ENCODE peak calls at places on chromosomes 5 and 9, in six cellular contexts. F is K562, Y is HCT116, Q is HepG2, S is GM12878, U is H1. O is an unnamed sample.
A peak's percentile ranks its signal among the peaks of the same experiment; 100 is the strongest.

GRCh38 chr5:42879267-42879666 is 67.6 kb upstream of the SELENOP start:
- DNase-seq in F (no peak), Y (no peak), Q (no peak), S (no peak), U (no peak), O (no peak)

GRCh38 chr9:127555830-127556820 is 56.0 kb upstream of the STXBP1 start:
- DNase-seq in F (peak; percentile 78), Y (peak; percentile 80), Q (no peak), S (peak; percentile 24), U (no peak), O (no peak)

GRCh38 chr9:27073841-27074728 is 34.9 kb upstream of the TEK start:
- DNase-seq in F (no peak), Y (no peak), Q (no peak), S (no peak), U (no peak), O (no peak)

GRCh38 chr5:10333154-10334006 is 20.1 kb upstream of the MARCHF6 start:
- DNase-seq in F (no peak), Y (no peak), Q (no peak), S (no peak), U (no peak), O (no peak)

GRCh38 chr5:81749186-81749561 is 1.7 kb downstream of the SSBP2 start:
- DNase-seq in F (no peak), Y (no peak), Q (no peak), S (no peak), U (no peak), O (no peak)

GRCh38 chr5:4258170-4258569 is 662.5 kb downstream of the IRX1 start:
- DNase-seq in F (no peak), Y (no peak), Q (no peak), S (no peak), U (no peak), O (no peak)

GRCh38 chr5:160520609-160521391 is 99.1 kb downstream of the PTTG1 start:
- DNase-seq in F (no peak), Y (no peak), Q (no peak), S (no peak), U (no peak), O (no peak)

GRCh38 chr5:10499776-10500175 is 58.1 kb downstream of the ROPN1L start:
- DNase-seq in F (no peak), Y (no peak), Q (no peak), S (no peak), U (no peak), O (no peak)

GRCh38 chr5:321726-322251 is 275 bp downstream of the AHRR start:
- DNase-seq in F (no peak), Y (no peak), Q (no peak), S (no peak), U (no peak), O (no peak)

GRCh38 chr5:1394881-1395860 is 50.1 kb downstream of the SLC6A3 start:
- DNase-seq in F (no peak), Y (no peak), Q (no peak), S (no peak), U (no peak), O (no peak)

GRCh38 chr5:157956271-157956885 is 97.4 kb upstream of the CLINT1 start:
- DNase-seq in F (no peak), Y (no peak), Q (no peak), S (no peak), U (no peak), O (no peak)

GRCh38 chr5:171782332-171782966 is 3.2 kb upstream of the SMIM23 start:
- DNase-seq in F (no peak), Y (no peak), Q (peak; percentile 16), S (no peak), U (no peak), O (no peak)

DNA sequence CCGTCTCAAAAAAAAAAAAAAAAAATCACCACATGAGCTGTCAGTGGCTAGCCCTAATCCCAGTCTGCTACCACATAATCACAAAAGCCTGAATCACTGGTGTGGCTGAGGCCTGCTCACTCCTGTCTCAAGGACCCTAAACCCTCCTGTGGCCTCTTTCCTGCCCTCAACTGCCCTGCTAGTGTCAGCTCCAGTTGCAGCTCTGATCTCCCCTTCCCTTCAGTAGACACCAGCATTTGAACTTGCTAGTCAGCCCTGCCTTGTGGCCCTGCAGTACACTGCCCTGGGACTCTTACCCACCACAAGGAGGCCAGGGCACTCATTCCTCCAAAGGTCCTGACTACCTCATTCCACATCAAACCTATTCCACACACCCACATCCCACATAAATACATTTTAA is 9.5 kb upstream of the P4HA2 start:
- DNase-seq in F (no peak), Y (no peak), Q (no peak), S (no peak), U (no peak), O (no peak)
- TF ChIP-seq YY1 in F (no peak), Y (no peak), Q (no peak), S (no peak), U (no peak), O (no peak)

DNA sequence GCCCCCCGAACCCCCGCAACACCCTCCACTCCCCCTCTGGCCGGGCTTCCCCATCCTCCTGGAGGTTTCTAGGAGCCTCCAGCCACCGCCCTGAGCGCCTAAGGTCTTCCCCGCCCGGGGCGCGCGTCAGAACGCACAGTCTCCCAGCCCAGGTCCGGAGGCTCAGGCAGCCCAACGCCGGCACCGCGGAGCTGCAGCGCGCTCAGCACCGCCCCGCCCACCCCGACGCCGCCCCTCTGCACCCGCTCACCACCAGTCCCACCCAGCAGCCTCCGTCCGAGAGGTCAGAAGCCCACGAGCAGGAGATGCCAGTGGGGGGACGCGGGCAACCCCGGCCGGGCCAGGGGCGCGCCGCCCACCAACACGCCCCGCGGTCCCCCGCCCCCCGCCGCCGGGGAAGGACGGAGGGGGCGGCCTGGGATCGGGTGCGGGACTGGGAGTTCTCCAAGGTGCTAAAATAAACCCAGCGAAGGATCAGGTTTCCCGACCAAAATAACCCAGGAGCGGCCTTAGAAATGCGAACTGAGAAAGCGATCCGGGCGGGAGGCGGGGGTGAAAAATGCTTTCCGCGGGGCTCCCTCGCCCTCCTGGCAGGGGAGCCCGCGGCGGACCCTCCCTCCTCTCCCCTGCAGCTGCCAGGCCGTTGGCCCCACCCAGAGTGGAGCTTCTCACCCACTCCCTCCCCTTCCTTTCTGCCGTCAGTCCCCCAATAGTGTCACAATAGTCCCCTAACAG is 6.5 kb upstream of the FAM78A start:
- DNase-seq in F (no peak), Y (no peak), Q (no peak), S (no peak), U (no peak), O (peak; percentile 52)
- TF ChIP-seq ZNF274 in F (no peak), Y (no peak), Q (no peak), S (no peak), U (no peak), O (no peak)

GRCh38 chr9:133371261-133371711 is 4.6 kb downstream of the SURF4 start:
- DNase-seq in F (peak; percentile 45), Y (no peak), Q (no peak), S (no peak), U (no peak), O (no peak)
- TF ChIP-seq YY1 in F (no peak), Y (no peak), Q (no peak), S (no peak), U (no peak), O (no peak)

GRCh38 chr5:56585973-56586740 is 229.2 kb upstream of the MAP3K1 start:
- DNase-seq in F (no peak), Y (no peak), Q (no peak), S (no peak), U (no peak), O (no peak)
- TF ChIP-seq ZNF274 in F (no peak), Y (no peak), Q (no peak), S (no peak), U (no peak), O (no peak)

GRCh38 chr5:150101019-150101418 is 14.7 kb upstream of the CSF1R start:
- DNase-seq in F (no peak), Y (no peak), Q (no peak), S (no peak), U (no peak), O (no peak)
- TF ChIP-seq YY1 in F (no peak), Y (no peak), Q (no peak), S (no peak), U (no peak), O (no peak)

DNA sequence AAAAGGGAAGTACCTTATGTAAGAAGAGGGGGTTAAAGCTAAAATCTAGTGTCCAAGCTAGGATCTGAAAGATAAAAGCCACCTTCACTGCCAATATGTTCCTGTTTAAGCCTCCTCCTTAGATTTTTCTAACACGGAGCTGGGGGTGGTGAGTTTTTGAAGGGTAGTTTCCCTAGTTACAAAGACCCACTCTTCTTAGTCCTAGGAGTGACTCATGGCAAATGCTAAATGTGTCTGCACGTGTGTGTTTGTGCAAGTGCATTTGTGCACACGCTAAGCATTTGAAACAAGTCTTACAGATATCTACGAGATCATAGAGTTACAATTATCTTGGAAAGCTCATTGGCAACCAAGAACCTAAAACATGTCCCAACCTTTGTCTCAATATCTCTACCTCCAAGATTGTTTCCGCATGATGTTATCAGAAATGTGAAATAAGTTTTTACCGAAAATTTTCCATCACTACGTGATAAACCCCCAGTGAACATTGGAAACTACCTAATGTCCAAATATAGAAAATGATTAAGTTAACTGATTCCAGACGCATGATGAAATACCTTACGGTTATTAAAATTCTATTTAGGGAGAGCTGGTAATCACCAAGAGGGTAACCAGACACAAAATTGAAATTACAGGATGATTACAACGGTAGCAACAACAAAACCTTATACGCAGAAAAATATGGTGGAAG is 78.0 kb upstream of the HRH2 start:
- DNase-seq in F (no peak), Y (no peak), Q (no peak), S (no peak), U (no peak), O (no peak)
- TF ChIP-seq ZNF274 in F (no peak), Y (no peak), Q (no peak), S (no peak), U (no peak), O (no peak)

O was measured in NT2/D1.